ENCODE peak calls at places on chromosomes 5 and 9, in nine cellular contexts. X is neural progenitor cell, Q is ovary, U is IMR-90, C is tibial nerve, A is fibroblast of villous mesenchyme, J is H7, M is mesendoderm, K is thyroid gland. D is an unnamed sample.

GRCh38 chr5:124235576-124235975 is 510.9 kb downstream of the ZNF608 start:
- DNase-seq in X (no peak), Q (no peak), U (no peak), C (no peak), A (no peak), J (peak), M (no peak), K (no peak), D (no peak)

GRCh38 chr9:120117081-120117480 is 462.9 kb downstream of the CDK5RAP2 start:
- DNase-seq in X (no peak), Q (no peak), U (no peak), C (no peak), A (no peak), J (no peak), M (peak), K (no peak), D (no peak)

GRCh38 chr5:122726990-122727616 is 47.8 kb upstream of the SNX2 start:
- DNase-seq in X (no peak), Q (no peak), U (peak), C (no peak), A (peak), J (no peak), M (no peak), K (no peak), D (no peak)

GRCh38 chr5:177426566-177427210 is at the start of gene GRK6:
- DNase-seq in X (no peak), Q (peak), U (no peak), C (no peak), A (peak), J (peak), M (peak), K (peak), D (peak)

GRCh38 chr5:66540078-66540477 is 56.1 kb upstream of the MAST4 start:
- DNase-seq in X (no peak), Q (no peak), U (no peak), C (no peak), A (no peak), J (no peak), M (no peak), K (no peak), D (no peak)

GRCh38 chr9:72022846-72023245 is 37.6 kb downstream of the C9orf57 start:
- DNase-seq in X (no peak), Q (no peak), U (peak), C (no peak), A (peak), J (no peak), M (no peak), K (no peak), D (peak)

GRCh38 chr5:158414780-158415179 is 555.8 kb upstream of the CLINT1 start:
- DNase-seq in X (no peak), Q (no peak), U (peak), C (peak), A (peak), J (no peak), M (no peak), K (no peak), D (no peak)

GRCh38 chr9:113590991-113591898 is 127.7 kb downstream of the RGS3 start:
- DNase-seq in X (peak), Q (peak), U (peak), C (peak), A (peak), J (peak), M (peak), K (peak), D (peak)

GRCh38 chr5:96064905-96065304 is 103.3 kb upstream of the ELL2 start:
- DNase-seq in X (no peak), Q (no peak), U (no peak), C (no peak), A (no peak), J (no peak), M (no peak), K (no peak), D (no peak)

GRCh38 chr5:150517272-150518152 is 9.6 kb downstream of the NDST1 start:
- DNase-seq in X (no peak), Q (no peak), U (peak), C (no peak), A (peak), J (no peak), M (peak), K (peak), D (peak)

GRCh38 chr5:34452170-34452828 is 203.8 kb upstream of the RAI14 start:
- DNase-seq in X (peak), Q (no peak), U (peak), C (no peak), A (peak), J (peak), M (peak), K (no peak), D (no peak)

GRCh38 chr5:150531686-150532085 is 23.8 kb downstream of the NDST1 start:
- DNase-seq in X (no peak), Q (no peak), U (no peak), C (no peak), A (no peak), J (no peak), M (no peak), K (no peak), D (no peak)

GRCh38 chr9:35579130-35579529 is 25.9 kb upstream of the TESK1 start:
- DNase-seq in X (no peak), Q (no peak), U (peak), C (no peak), A (no peak), J (no peak), M (no peak), K (no peak), D (no peak)

GRCh38 chr9:82934949-82935348 is 128.0 kb downstream of the RASEF start:
- DNase-seq in X (peak), Q (no peak), U (peak), C (no peak), A (peak), J (no peak), M (peak), K (no peak), D (peak)

GRCh38 chr5:57207681-57208080 is 33.8 kb downstream of the GPBP1 start:
- DNase-seq in X (no peak), Q (no peak), U (no peak), C (no peak), A (no peak), J (no peak), M (no peak), K (peak), D (no peak)

GRCh38 chr5:59491944-59492343 is 401.6 kb downstream of the PDE4D start:
- DNase-seq in X (no peak), Q (no peak), U (no peak), C (no peak), A (peak), J (no peak), M (peak), K (no peak), D (no peak)

GRCh38 chr9:129620669-129621295 is at the start of gene C9orf50:
- DNase-seq in X (no peak), Q (no peak), U (no peak), C (no peak), A (no peak), J (peak), M (no peak), K (no peak), D (no peak)

GRCh38 chr9:84788803-84789462 is 119.4 kb downstream of the NTRK2 start:
- DNase-seq in X (no peak), Q (no peak), U (no peak), C (no peak), A (no peak), J (no peak), M (no peak), K (peak), D (no peak)

GRCh38 chr9:137878146-137878941 is 762 bp downstream of the CACNA1B start:
- DNase-seq in X (peak), Q (no peak), U (no peak), C (no peak), A (peak), J (peak), M (peak), K (peak), D (no peak)

GRCh38 chr5:153447534-153447933 is 42.9 kb upstream of the GRIA1 start:
- DNase-seq in X (no peak), Q (no peak), U (no peak), C (no peak), A (no peak), J (no peak), M (no peak), K (no peak), D (no peak)

GRCh38 chr5:127011151-127011550 is 19.2 kb downstream of the MARCHF3 start:
- DNase-seq in X (no peak), Q (no peak), U (peak), C (no peak), A (no peak), J (no peak), M (no peak), K (peak), D (peak)

GRCh38 chr9:116075191-116075590 is 78.4 kb upstream of the PAPPA start:
- DNase-seq in X (no peak), Q (no peak), U (peak), C (no peak), A (peak), J (no peak), M (no peak), K (no peak), D (peak)

GRCh38 chr5:429453-430188 is 13.4 kb upstream of the EXOC3 start:
- DNase-seq in X (no peak), Q (no peak), U (peak), C (peak), A (peak), J (peak), M (no peak), K (no peak), D (no peak)

GRCh38 chr5:38888023-38888422 is 42.2 kb downstream of the OSMR start:
- DNase-seq in X (peak), Q (no peak), U (no peak), C (no peak), A (no peak), J (peak), M (peak), K (no peak), D (no peak)

GRCh38 chr5:134975078-134975715 is 7.5 kb downstream of the CATSPER3 start:
- DNase-seq in X (no peak), Q (no peak), U (peak), C (no peak), A (peak), J (no peak), M (no peak), K (no peak), D (peak)

GRCh38 chr9:37947987-37948386 is 44.1 kb upstream of the SLC25A51 start:
- DNase-seq in X (no peak), Q (no peak), U (no peak), C (no peak), A (no peak), J (no peak), M (no peak), K (no peak), D (no peak)

DNA sequence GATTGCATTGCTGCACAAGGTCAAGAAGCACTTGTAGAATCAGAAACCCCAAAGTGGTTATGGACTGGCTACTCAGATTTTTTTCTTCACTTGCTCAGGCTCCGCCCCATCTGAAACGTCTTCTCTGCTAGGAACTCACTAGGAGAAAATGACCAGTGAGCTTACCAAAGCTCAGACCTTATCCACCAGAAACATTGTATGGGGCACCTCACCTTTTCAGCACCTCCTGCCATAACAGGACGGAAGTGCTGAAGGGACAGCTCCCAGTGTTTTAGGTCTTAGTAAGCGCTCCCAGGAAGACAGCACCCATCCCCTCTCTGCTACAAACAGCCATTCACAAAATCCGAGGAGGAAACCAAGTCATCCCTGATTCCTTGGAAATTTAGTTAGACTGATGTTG is 1.2 kb upstream of the GABRA1 start:
- DNase-seq in X (peak), Q (no peak), U (no peak), C (no peak), A (no peak), J (peak), M (peak), K (peak), D (no peak)
- H3K4me3 ChIP-seq in X (peak), Q (no peak), U (no peak), C (no peak), A (no peak), J (peak), M (peak), K (no peak), D (no peak)

GRCh38 chr9:117403403-117403811 is 11.4 kb downstream of the ASTN2 start:
- DNase-seq in X (no peak), Q (no peak), U (no peak), C (no peak), A (no peak), J (no peak), M (peak), K (no peak), D (no peak)
- H3K4me3 ChIP-seq in X (no peak), Q (no peak), U (no peak), C (no peak), A (no peak), J (no peak), M (no peak), K (no peak), D (no peak)

DNA sequence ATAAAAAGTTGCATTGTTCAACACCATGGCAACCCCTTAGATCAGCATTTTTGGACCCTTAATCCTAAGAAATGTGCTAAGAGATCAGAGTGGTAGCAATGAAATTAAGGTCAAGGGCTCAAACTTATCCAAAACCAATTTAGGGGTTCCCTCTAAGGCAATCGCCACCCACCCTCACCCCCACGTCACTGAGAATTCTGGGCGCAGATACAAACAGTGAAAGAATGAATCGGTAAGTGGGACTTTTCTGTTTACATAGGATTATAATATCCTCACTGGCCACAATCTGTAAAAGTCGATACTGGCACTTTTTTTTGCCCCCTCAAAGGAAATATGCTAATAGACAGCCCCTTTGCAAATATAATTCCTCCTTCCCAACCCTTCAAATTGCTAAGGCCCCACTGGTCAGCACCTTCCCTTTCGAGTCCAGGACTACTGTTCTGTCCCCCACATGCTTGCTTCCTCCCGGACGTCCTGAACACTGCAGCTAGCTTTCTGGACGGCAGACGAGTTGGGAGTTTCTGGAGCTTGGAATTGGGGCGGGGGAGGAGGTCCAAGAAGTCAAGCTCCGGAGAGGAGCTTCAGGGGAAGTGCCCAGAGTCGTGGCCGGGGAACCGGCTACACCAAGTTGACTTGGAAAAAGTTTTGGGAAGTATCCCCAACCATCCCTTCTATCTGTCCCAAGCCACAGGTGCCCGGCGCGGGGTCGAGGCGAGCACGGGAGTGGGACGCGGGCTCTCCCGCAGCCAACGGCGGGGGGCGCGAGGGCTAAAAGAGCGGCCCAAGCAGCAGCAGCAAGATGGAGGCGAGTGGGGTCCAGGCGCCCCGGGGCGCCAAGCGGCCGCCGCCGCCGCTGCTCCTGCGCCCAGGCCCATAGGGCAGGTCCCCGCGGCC is 2.1 kb downstream of the GAS1 start:
- DNase-seq in X (peak), Q (peak), U (peak), C (no peak), A (no peak), J (peak), M (peak), K (no peak), D (peak)
- H3K4me3 ChIP-seq in X (peak), Q (peak), U (peak), C (peak), A (peak), J (peak), M (peak), K (peak), D (peak)

GRCh38 chr5:84385705-84386104 is 1.0 kb upstream of the EDIL3 start:
- DNase-seq in X (no peak), Q (no peak), U (no peak), C (no peak), A (no peak), J (no peak), M (no peak), K (no peak), D (no peak)
- H3K4me3 ChIP-seq in X (peak), Q (peak), U (peak), C (peak), A (no peak), J (peak), M (no peak), K (no peak), D (no peak)

GRCh38 chr5:147874910-147875367 is 3.6 kb upstream of the SCGB3A2 start:
- DNase-seq in X (peak), Q (no peak), U (no peak), C (no peak), A (no peak), J (peak), M (peak), K (no peak), D (no peak)
- H3K4me3 ChIP-seq in X (no peak), Q (no peak), U (no peak), C (no peak), A (no peak), J (peak), M (no peak), K (no peak), D (no peak)

GRCh38 chr5:130164966-130165365 is 260.7 kb downstream of the CHSY3 start:
- DNase-seq in X (no peak), Q (no peak), U (no peak), C (no peak), A (peak), J (no peak), M (no peak), K (no peak), D (no peak)

GRCh38 chr5:130168211-130168610 is 263.9 kb downstream of the CHSY3 start:
- DNase-seq in X (no peak), Q (no peak), U (no peak), C (no peak), A (peak), J (no peak), M (no peak), K (no peak), D (no peak)

DNA sequence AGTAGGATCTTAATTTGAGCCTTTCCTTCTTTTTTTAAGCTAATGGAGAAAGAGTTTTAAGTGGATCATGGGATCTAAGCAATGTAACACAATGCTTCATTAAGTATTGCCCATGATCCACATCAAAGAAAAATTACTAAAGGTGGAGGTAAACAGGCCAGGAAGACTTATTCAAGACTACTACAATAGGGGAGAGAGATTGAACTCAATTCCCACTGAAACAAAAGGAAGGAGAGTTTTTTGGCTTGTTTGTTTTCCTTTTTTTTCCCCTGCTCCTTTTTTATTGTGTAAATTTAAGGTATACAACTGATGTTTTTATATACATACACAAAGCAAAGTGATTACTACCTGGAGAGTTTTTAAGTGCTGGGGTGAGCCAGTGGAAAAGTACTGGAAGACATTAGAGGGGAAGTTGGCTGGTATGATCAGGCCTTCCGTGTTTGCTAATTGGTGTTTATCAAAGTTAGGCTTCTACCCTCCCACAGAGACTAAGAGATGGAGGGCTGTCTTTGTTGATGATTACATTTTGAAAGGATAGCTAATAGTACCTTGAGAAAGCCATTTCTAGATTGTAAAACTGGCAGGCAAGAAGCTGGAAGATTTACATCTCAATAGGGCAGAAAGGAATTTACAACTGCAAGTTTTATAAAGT is 262.7 kb downstream of the CHSY3 start:
- DNase-seq in X (peak), Q (no peak), U (no peak), C (no peak), A (no peak), J (peak), M (peak), K (no peak), D (no peak)
- H3K4me3 ChIP-seq in X (no peak), Q (no peak), U (no peak), C (no peak), A (no peak), J (no peak), M (no peak), K (no peak), D (no peak)